ENCODE peak calls at places on chromosomes 5 and 9, in five cellular contexts. C, B, X, W and V are unnamed samples.

GRCh38 chr9:33472171-33472920 is 1.4 kb downstream of the NOL6 start:
- DNase-seq in W (no peak), C (no peak), X (no peak), B (no peak), V (no peak)

GRCh38 chr5:131150408-131150807 is 14.6 kb downstream of the HINT1 start:
- DNase-seq in W (no peak), X (no peak), B (no peak), C (no peak), V (no peak)

GRCh38 chr9:115126406-115126805 is 8.4 kb upstream of the TNC start:
- DNase-seq in B (no peak), W (no peak), C (no peak), X (no peak), V (no peak)

GRCh38 chr5:42912184-42912766 is 100.6 kb upstream of the SELENOP start:
- DNase-seq in W (peak), B (peak), X (peak), C (no peak), V (no peak)

GRCh38 chr5:39420482-39421145 is 4.2 kb downstream of the DAB2 start:
- DNase-seq in W (no peak), C (peak), X (no peak), B (no peak), V (no peak)

GRCh38 chr5:149664083-149664482 is 66.0 kb upstream of the PPARGC1B start:
- DNase-seq in W (no peak), X (no peak), B (no peak), C (no peak), V (no peak)

GRCh38 chr5:65837139-65837538 is 89.2 kb upstream of the ERBIN start:
- DNase-seq in C (no peak), B (no peak), X (no peak), W (no peak), V (no peak)

GRCh38 chr5:39815701-39816100 is 390.9 kb upstream of the DAB2 start:
- DNase-seq in C (no peak), X (no peak), B (no peak), W (no peak), V (no peak)

GRCh38 chr5:148939676-148940075 is 113.3 kb downstream of the ADRB2 start:
- DNase-seq in B (peak), C (no peak), X (no peak), W (no peak), V (no peak)